ENCODE peak calls at places on chromosomes 7 and 10, in nine cellular contexts. One of them, this sample, is unnamed.

GRCh38 chr10:119770928-119771327 is 45.1 kb downstream of the INPP5F start:
- DNase-seq in activated T-helper 9 cell treated with anti-CD3 and anti-CD28 coated beads, Interleukin-2, amount 50 U/mL, for 16 hours: no peak
- DNase-seq in progenitor cell of endocrine pancreas: no peak
- DNase-seq in BJ: no peak
- DNase-seq in cerebellar cortex: no peak
- DNase-seq in GM19239: no peak
- DNase-seq in GM04504: no peak
- DNase-seq in effector CD8-positive, alpha-beta T cell: no peak
- DNase-seq in NCI-H1930: no peak
- DNase-seq in this sample: peak; percentile 44

GRCh38 chr7:714251-714671 is 12.2 kb upstream of the DNAAF5 start:
- DNase-seq in progenitor cell of endocrine pancreas: no peak
- DNase-seq in GM19239: no peak
- DNase-seq in cerebellar cortex: no peak
- DNase-seq in NCI-H1930: no peak
- DNase-seq in GM04504: no peak
- DNase-seq in activated T-helper 9 cell treated with anti-CD3 and anti-CD28 coated beads, Interleukin-2, amount 50 U/mL, for 16 hours: no peak
- DNase-seq in BJ: no peak
- DNase-seq in effector CD8-positive, alpha-beta T cell: no peak
- DNase-seq in this sample: no peak

GRCh38 chr10:29160110-29160669 is 128.7 kb upstream of the LYZL1 start:
- DNase-seq in progenitor cell of endocrine pancreas: no peak
- DNase-seq in NCI-H1930: no peak
- DNase-seq in BJ: peak; percentile 69
- DNase-seq in activated T-helper 9 cell treated with anti-CD3 and anti-CD28 coated beads, Interleukin-2, amount 50 U/mL, for 16 hours: no peak
- DNase-seq in GM04504: peak; percentile 70
- DNase-seq in effector CD8-positive, alpha-beta T cell: no peak
- DNase-seq in GM19239: no peak
- DNase-seq in cerebellar cortex: no peak
- DNase-seq in this sample: peak; percentile 75

GRCh38 chr7:80790877-80791276 is 128.0 kb downstream of the SEMA3C start:
- DNase-seq in progenitor cell of endocrine pancreas: no peak
- DNase-seq in GM04504: no peak
- DNase-seq in activated T-helper 9 cell treated with anti-CD3 and anti-CD28 coated beads, Interleukin-2, amount 50 U/mL, for 16 hours: no peak
- DNase-seq in BJ: no peak
- DNase-seq in cerebellar cortex: no peak
- DNase-seq in effector CD8-positive, alpha-beta T cell: no peak
- DNase-seq in NCI-H1930: no peak
- DNase-seq in GM19239: no peak
- DNase-seq in this sample: no peak

GRCh38 chr10:22606164-22606614 is 108.2 kb downstream of the PIP4K2A start:
- DNase-seq in GM04504: no peak
- DNase-seq in effector CD8-positive, alpha-beta T cell: no peak
- DNase-seq in activated T-helper 9 cell treated with anti-CD3 and anti-CD28 coated beads, Interleukin-2, amount 50 U/mL, for 16 hours: no peak
- DNase-seq in GM19239: no peak
- DNase-seq in NCI-H1930: no peak
- DNase-seq in BJ: no peak
- DNase-seq in cerebellar cortex: no peak
- DNase-seq in progenitor cell of endocrine pancreas: no peak
- DNase-seq in this sample: no peak

GRCh38 chr10:129741978-129742741 is 221.9 kb downstream of the EBF3 start:
- DNase-seq in activated T-helper 9 cell treated with anti-CD3 and anti-CD28 coated beads, Interleukin-2, amount 50 U/mL, for 16 hours: no peak
- DNase-seq in effector CD8-positive, alpha-beta T cell: no peak
- DNase-seq in NCI-H1930: no peak
- DNase-seq in GM19239: no peak
- DNase-seq in cerebellar cortex: no peak
- DNase-seq in GM04504: no peak
- DNase-seq in progenitor cell of endocrine pancreas: no peak
- DNase-seq in BJ: no peak
- DNase-seq in this sample: no peak

GRCh38 chr7:50121269-50121668 is 28.2 kb upstream of the ZPBP start:
- DNase-seq in GM19239: no peak
- DNase-seq in effector CD8-positive, alpha-beta T cell: no peak
- DNase-seq in cerebellar cortex: no peak
- DNase-seq in activated T-helper 9 cell treated with anti-CD3 and anti-CD28 coated beads, Interleukin-2, amount 50 U/mL, for 16 hours: no peak
- DNase-seq in progenitor cell of endocrine pancreas: no peak
- DNase-seq in GM04504: no peak
- DNase-seq in NCI-H1930: no peak
- DNase-seq in BJ: no peak
- DNase-seq in this sample: no peak

GRCh38 chr10:106997721-106998120 is 166.8 kb downstream of the SORCS1 start:
- DNase-seq in activated T-helper 9 cell treated with anti-CD3 and anti-CD28 coated beads, Interleukin-2, amount 50 U/mL, for 16 hours: no peak
- DNase-seq in NCI-H1930: no peak
- DNase-seq in progenitor cell of endocrine pancreas: no peak
- DNase-seq in cerebellar cortex: no peak
- DNase-seq in BJ: no peak
- DNase-seq in GM19239: no peak
- DNase-seq in GM04504: no peak
- DNase-seq in effector CD8-positive, alpha-beta T cell: no peak
- DNase-seq in this sample: no peak

GRCh38 chr7:29486191-29486700 is 77.4 kb upstream of the PRR15 start:
- DNase-seq in GM19239: no peak
- DNase-seq in NCI-H1930: no peak
- DNase-seq in cerebellar cortex: no peak
- DNase-seq in progenitor cell of endocrine pancreas: no peak
- DNase-seq in activated T-helper 9 cell treated with anti-CD3 and anti-CD28 coated beads, Interleukin-2, amount 50 U/mL, for 16 hours: no peak
- DNase-seq in GM04504: no peak
- DNase-seq in BJ: no peak
- DNase-seq in effector CD8-positive, alpha-beta T cell: no peak
- DNase-seq in this sample: no peak

GRCh38 chr7:105874055-105874454 is 2.3 kb downstream of the ATXN7L1 start:
- DNase-seq in NCI-H1930: no peak
- DNase-seq in effector CD8-positive, alpha-beta T cell: no peak
- DNase-seq in activated T-helper 9 cell treated with anti-CD3 and anti-CD28 coated beads, Interleukin-2, amount 50 U/mL, for 16 hours: no peak
- DNase-seq in GM04504: no peak
- DNase-seq in GM19239: no peak
- DNase-seq in cerebellar cortex: no peak
- DNase-seq in progenitor cell of endocrine pancreas: no peak
- DNase-seq in BJ: no peak
- DNase-seq in this sample: no peak

GRCh38 chr7:15309891-15310290 is 251.9 kb downstream of the AGMO start:
- DNase-seq in cerebellar cortex: no peak
- DNase-seq in effector CD8-positive, alpha-beta T cell: no peak
- DNase-seq in BJ: no peak
- DNase-seq in activated T-helper 9 cell treated with anti-CD3 and anti-CD28 coated beads, Interleukin-2, amount 50 U/mL, for 16 hours: no peak
- DNase-seq in GM04504: peak; percentile 15
- DNase-seq in GM19239: no peak
- DNase-seq in progenitor cell of endocrine pancreas: no peak
- DNase-seq in NCI-H1930: no peak
- DNase-seq in this sample: peak; percentile 32

GRCh38 chr7:44587843-44588711 is 6.0 kb upstream of the TMED4 start:
- DNase-seq in BJ: no peak
- DNase-seq in GM19239: no peak
- DNase-seq in GM04504: no peak
- DNase-seq in effector CD8-positive, alpha-beta T cell: peak; percentile 28
- DNase-seq in NCI-H1930: no peak
- DNase-seq in activated T-helper 9 cell treated with anti-CD3 and anti-CD28 coated beads, Interleukin-2, amount 50 U/mL, for 16 hours: no peak
- DNase-seq in progenitor cell of endocrine pancreas: no peak
- DNase-seq in cerebellar cortex: peak; percentile 46
- DNase-seq in this sample: peak; percentile 89